ENCODE peak calls at places on chromosomes 11 and 22, in seven cellular contexts. Y is mesenchymal stem cell; G is effector memory CD4-positive, alpha-beta T cell; E is dorsolateral prefrontal cortex; R is sigmoid colon; K is fibroblast of lung; N is ovary. Z is an unnamed sample.

GRCh38 chr11:68643576-68643975 is 40.8 kb upstream of the GAL start:
- DNase-seq in Y (no peak), G (no peak), E (no peak), R (no peak), K (peak), N (no peak), Z (no peak)

GRCh38 chr11:130166457-130166784 is 6.8 kb downstream of the ST14 start:
- DNase-seq in Y (peak), G (no peak), E (no peak), R (no peak), K (peak), N (no peak), Z (peak)

GRCh38 chr11:64410396-64410718 is 51.4 kb downstream of the RPS6KA4 start:
- DNase-seq in Y (no peak), G (no peak), E (no peak), R (no peak), K (no peak), N (no peak), Z (no peak)

GRCh38 chr22:39707816-39708215 is 137.3 kb downstream of the CACNA1I start:
- DNase-seq in Y (no peak), G (no peak), E (no peak), R (no peak), K (no peak), N (no peak), Z (no peak)

GRCh38 chr11:70270877-70271634 is 566 bp downstream of the PPFIA1 start:
- DNase-seq in Y (peak), G (peak), E (no peak), R (peak), K (peak), N (no peak), Z (no peak)

GRCh38 chr22:26418620-26419019 is 10.4 kb upstream of the ASPHD2 start:
- DNase-seq in Y (no peak), G (no peak), E (no peak), R (no peak), K (no peak), N (no peak), Z (no peak)

GRCh38 chr11:43852057-43852636 is 28.5 kb upstream of the ALKBH3 start:
- DNase-seq in Y (peak), G (no peak), E (no peak), R (no peak), K (peak), N (no peak), Z (no peak)

GRCh38 chr22:25823276-25823675 is 81.3 kb downstream of the MYO18B start:
- DNase-seq in Y (no peak), G (no peak), E (no peak), R (no peak), K (no peak), N (no peak), Z (no peak)

GRCh38 chr11:112811781-112812180 is 149.4 kb upstream of the NCAM1 start:
- DNase-seq in Y (no peak), G (no peak), E (no peak), R (no peak), K (no peak), N (no peak), Z (no peak)

GRCh38 chr11:68342459-68343158 is 30.2 kb downstream of the LRP5 start:
- DNase-seq in Y (peak), G (no peak), E (no peak), R (no peak), K (peak), N (no peak), Z (no peak)

GRCh38 chr11:77287615-77288273 is 13.7 kb downstream of the GDPD4 start:
- DNase-seq in Y (peak), G (no peak), E (no peak), R (no peak), K (peak), N (no peak), Z (no peak)

GRCh38 chr11:22163394-22163797 is 29.5 kb upstream of the ANO5 start:
- DNase-seq in Y (no peak), G (no peak), E (no peak), R (peak), K (no peak), N (no peak), Z (no peak)

DNA sequence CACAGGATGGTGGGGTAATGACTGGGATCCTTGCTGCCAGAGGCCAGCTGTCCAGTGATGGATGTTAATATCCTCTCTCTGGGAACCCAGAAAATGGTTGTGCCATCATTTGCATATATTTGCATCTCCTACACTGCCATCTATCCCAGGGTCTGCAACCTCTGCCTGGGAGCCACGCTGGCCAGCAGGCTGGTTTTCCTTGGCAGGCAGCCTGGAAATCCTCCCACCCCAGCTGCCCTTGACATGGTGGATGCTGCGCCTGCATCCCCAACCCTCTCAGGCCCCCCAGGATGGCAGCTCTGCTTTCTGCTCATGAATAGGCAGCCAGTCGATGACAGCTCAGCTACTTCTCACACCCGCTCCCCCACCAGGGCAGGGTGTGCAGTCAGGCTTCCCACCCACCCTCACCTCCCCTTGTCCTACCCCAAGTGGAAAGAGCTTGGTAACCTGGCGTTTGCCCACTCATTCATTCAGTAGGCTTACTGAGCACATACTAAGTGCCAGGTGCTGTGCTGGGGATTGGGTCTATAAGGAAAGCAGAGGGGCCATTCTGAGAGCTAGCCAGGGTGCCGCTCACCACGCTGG is 202.5 kb downstream of the TRIM29 start:
- DNase-seq in Y (no peak), G (no peak), E (no peak), R (no peak), K (no peak), N (no peak), Z (no peak)
- H3K27ac ChIP-seq in Y (no peak), G (no peak), E (peak), R (no peak), K (no peak), N (no peak), Z (no peak)

DNA sequence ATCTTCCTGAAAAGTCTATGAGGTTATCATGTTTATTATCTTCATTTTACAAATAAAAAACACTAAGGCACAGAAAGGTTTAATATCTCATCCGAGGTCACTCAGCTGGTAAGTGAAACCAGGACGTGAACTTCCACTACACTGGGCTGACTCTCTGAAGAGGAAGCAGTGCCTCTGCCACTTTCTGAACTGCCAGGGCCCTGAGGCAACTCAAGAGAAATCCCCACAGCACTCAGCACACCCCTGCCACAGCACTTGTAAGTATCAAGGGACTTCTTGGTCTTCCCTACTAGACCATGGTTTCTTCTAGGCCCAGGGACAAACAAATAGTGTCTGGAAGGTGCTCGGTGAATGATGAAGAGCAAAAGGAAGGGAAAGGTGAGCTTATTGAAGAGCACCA is 49.7 kb downstream of the RPL27A start:
- DNase-seq in Y (peak), G (no peak), E (no peak), R (no peak), K (no peak), N (no peak), Z (no peak)
- H3K27ac ChIP-seq in Y (peak), G (no peak), E (peak), R (peak), K (peak), N (no peak), Z (peak)

DNA sequence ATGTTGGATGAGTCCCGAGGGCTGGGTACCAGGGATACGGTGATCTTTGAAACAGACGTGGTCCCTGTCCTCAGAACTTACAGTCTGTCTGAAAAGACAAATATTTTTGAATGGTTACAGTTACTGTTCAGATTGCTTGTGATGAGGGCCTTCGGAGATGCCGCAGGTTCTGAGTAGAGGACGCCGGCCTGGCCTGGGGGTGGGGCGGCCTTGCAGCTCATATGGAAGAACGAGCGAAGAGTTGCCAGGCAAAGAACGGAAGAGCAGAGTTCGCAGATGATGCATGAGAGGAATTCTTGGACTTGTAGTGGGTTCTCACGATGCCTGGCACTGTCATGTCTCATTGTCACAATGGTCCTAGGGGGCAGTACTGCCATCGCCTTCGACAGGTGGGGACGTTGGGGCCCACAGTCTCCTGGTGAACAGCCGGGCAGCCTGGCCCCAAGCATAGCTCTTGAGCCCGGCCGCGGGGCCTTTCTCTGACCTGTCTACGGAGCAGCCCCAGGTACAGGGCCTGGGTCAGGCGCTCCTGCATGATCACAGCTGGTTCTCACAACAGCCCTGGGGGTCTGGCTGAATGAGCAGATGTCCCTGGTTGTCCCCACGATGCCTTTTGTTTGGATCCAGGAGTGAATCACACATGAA is 60.9 kb upstream of the PARVG start:
- DNase-seq in Y (no peak), G (no peak), E (no peak), R (peak), K (no peak), N (no peak), Z (no peak)
- H3K27ac ChIP-seq in Y (no peak), G (no peak), E (no peak), R (no peak), K (no peak), N (no peak), Z (no peak)

GRCh38 chr22:45764051-45764450 is 92.4 kb downstream of the ATXN10 start:
- DNase-seq in Y (no peak), G (no peak), E (no peak), R (no peak), K (no peak), N (no peak), Z (no peak)
- H3K27ac ChIP-seq in Y (peak), G (no peak), E (no peak), R (no peak), K (no peak), N (no peak), Z (no peak)

GRCh38 chr22:47089374-47089773 is 326.9 kb downstream of the TBC1D22A start:
- DNase-seq in Y (no peak), G (no peak), E (no peak), R (no peak), K (no peak), N (no peak), Z (no peak)

GRCh38 chr22:47089796-47090460 is 327.5 kb downstream of the TBC1D22A start:
- DNase-seq in Y (no peak), G (no peak), E (no peak), R (no peak), K (no peak), N (no peak), Z (no peak)

GRCh38 chr22:47084226-47084625 is 321.8 kb downstream of the TBC1D22A start:
- DNase-seq in Y (no peak), G (no peak), E (no peak), R (no peak), K (no peak), N (no peak), Z (no peak)

GRCh38 chr22:47088480-47089145 is 326.2 kb downstream of the TBC1D22A start:
- DNase-seq in Y (no peak), G (no peak), E (no peak), R (no peak), K (no peak), N (no peak), Z (no peak)

GRCh38 chr22:47086596-47087248 is 324.3 kb downstream of the TBC1D22A start:
- DNase-seq in Y (no peak), G (no peak), E (no peak), R (no peak), K (no peak), N (no peak), Z (no peak)
- H3K27ac ChIP-seq in Y (no peak), G (no peak), E (no peak), R (no peak), K (no peak), N (no peak), Z (no peak)

DNA sequence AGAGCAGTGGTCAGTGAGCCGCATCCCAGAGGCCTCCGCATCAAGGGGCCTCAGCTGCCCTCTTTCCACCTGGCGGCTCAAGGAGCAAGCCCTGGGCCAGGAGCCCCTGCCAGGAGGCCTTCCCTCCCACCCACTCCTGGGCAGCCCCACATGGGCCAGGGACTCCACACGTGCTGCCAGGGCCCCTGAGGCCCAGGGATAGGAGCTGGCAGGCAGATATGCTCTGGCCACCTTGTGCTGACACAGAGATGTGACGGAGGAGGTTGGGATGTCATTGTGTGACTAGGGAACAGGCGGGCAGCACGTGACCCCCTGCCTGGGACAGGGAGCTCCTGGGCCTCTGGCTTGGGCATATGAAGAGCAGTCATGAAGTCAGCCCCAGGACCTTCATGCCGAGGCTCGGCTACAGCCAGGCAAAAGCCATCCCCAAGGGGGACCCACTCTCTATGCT is 77.9 kb downstream of the PIWIL3 start:
- DNase-seq in Y (no peak), G (no peak), E (no peak), R (no peak), K (no peak), N (no peak), Z (no peak)
- H3K27ac ChIP-seq in Y (no peak), G (no peak), E (no peak), R (no peak), K (no peak), N (no peak), Z (no peak)

GRCh38 chr11:34674038-34674437 is 53.1 kb downstream of the EHF start:
- DNase-seq in Y (no peak), G (no peak), E (no peak), R (no peak), K (no peak), N (no peak), Z (no peak)

GRCh38 chr11:34669458-34669857 is 48.6 kb downstream of the EHF start:
- DNase-seq in Y (no peak), G (no peak), E (no peak), R (no peak), K (no peak), N (no peak), Z (no peak)

GRCh38 chr11:34671117-34671516 is 50.2 kb downstream of the EHF start:
- DNase-seq in Y (no peak), G (no peak), E (no peak), R (no peak), K (no peak), N (no peak), Z (no peak)

GRCh38 chr11:34668583-34669053 is 47.7 kb downstream of the EHF start:
- DNase-seq in Y (no peak), G (no peak), E (no peak), R (no peak), K (no peak), N (no peak), Z (no peak)

DNA sequence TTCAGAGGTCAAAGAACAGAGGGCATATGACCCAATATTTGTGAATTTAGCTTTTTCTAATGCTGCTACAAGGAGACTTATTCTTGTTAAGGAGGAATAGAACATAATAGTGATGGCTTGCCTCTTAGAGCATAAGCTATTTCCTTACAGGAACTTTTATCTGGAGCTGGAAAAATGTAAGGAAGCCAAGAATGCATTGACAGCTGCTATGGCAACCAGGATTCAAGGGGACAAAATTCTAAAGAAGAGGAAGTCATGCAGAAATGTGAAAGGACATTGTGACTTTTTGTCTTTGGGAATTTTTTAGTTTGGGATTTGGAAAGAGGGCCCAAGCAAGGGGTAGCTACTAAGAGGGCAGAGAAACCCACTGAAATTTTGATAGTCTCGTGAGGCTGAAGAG is 51.1 kb downstream of the EHF start:
- DNase-seq in Y (no peak), G (no peak), E (no peak), R (no peak), K (no peak), N (no peak), Z (no peak)
- H3K27ac ChIP-seq in Y (no peak), G (no peak), E (no peak), R (no peak), K (no peak), N (no peak), Z (no peak)

DNA sequence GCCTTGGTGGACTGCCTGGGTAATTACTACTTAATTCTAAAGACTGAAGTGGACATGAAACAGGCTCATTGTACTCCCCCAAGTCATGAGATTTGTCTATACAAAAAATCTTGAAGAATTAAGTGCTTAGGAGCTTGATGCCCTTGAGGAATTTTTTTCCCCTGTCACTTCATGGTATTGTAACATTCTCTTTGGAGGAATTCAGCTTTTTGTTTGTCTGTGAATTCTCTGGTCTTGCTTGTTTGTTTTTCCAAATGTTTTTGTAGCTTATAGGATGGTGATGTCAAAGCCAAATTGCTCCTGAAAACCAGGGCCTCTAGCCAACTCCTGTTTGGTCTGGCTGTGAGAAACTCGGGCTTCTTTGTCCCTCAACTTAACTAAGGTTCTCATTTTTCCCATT is 66.8 kb downstream of the AMOTL1 start:
- DNase-seq in Y (no peak), G (no peak), E (no peak), R (no peak), K (peak), N (no peak), Z (no peak)
- H3K27ac ChIP-seq in Y (peak), G (no peak), E (no peak), R (peak), K (peak), N (no peak), Z (peak)

GRCh38 chr11:19951558-19952083 is 208.7 kb downstream of the DBX1 start:
- DNase-seq in Y (peak), G (no peak), E (no peak), R (no peak), K (peak), N (no peak), Z (no peak)

GRCh38 chr11:19952101-19952605 is 208.1 kb downstream of the DBX1 start:
- DNase-seq in Y (no peak), G (no peak), E (no peak), R (no peak), K (peak), N (no peak), Z (no peak)

GRCh38 chr11:19947521-19948114 is 212.7 kb downstream of the DBX1 start:
- DNase-seq in Y (no peak), G (no peak), E (no peak), R (no peak), K (no peak), N (no peak), Z (no peak)

DNA sequence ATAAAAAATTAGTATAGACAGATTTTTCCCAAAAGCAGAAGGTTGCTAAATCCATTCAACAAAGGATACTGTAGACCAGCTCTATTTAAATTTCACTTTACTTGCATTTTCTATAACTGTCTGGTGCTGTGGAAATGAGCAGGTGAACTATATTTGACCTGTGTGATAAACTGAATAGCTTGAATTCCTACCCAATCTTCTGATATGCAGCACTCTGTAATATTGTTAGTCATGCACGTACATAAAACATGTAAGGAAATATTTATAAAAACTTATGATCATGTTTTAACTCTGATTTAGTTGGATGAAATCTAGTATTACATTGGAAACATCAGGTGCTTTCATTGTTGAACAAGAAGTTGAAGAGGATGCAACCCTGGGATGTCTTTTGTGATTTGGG is 213.6 kb downstream of the DBX1 start:
- DNase-seq in Y (no peak), G (no peak), E (no peak), R (no peak), K (peak), N (no peak), Z (no peak)
- H3K27ac ChIP-seq in Y (no peak), G (no peak), E (no peak), R (no peak), K (no peak), N (no peak), Z (no peak)

Z was measured in epithelial cell of prostate.